ENCODE peak calls at places on chromosome 17, in ten cellular contexts. U is CD4-positive, alpha-beta T cell; C is activated T-cell treated with anti-CD3 and anti-CD28 coated beads for 1 hour; I is mucosa of descending colon; S is spleen; V is cardiac muscle cell; X is mesothelial cell of epicardium; R is stimulated activated naive CD8-positive, alpha-beta T cell treated with anti-CD3 and anti-CD28 coated beads, Interleukin-15, Interleukin-2, amounts not matched to agents 100 U/mL and 50 U/mL, for 24 hours; F is stimulated activated CD4-positive, alpha-beta T cell treated with anti-CD3 and anti-CD28 coated beads, Interleukin-1b, Interleukin-23, amount 100 ng/mL, for 1 hour; L is astrocyte of the spinal cord. G is an unnamed sample.

GRCh38 chr17:44191941-44192496 is 5.2 kb downstream of the TMUB2 start:
- DNase-seq in F (no peak), C (no peak), U (no peak), S (no peak), V (no peak), L (no peak), X (no peak), R (no peak), I (peak), G (no peak)

GRCh38 chr17:48571024-48571818 is 6.9 kb downstream of the HOXB4 start:
- DNase-seq in V (no peak), R (no peak), S (no peak), X (no peak), C (no peak), F (no peak), I (peak), L (no peak), U (no peak), G (no peak)

GRCh38 chr17:83195330-83196087 is 116.1 kb downstream of the METRNL start:
- DNase-seq in L (peak), F (no peak), X (no peak), R (no peak), U (no peak), V (peak), C (no peak), S (peak), I (no peak), G (no peak)

GRCh38 chr17:83196973-83197880 is 117.8 kb downstream of the METRNL start:
- DNase-seq in C (no peak), I (no peak), X (no peak), S (peak), L (peak), R (no peak), V (no peak), U (no peak), F (no peak), G (no peak)

GRCh38 chr17:61414141-61414935 is 14.7 kb downstream of the TBX2 start:
- DNase-seq in R (no peak), C (no peak), U (no peak), F (no peak), S (no peak), L (no peak), V (peak), I (peak), X (peak), G (no peak)

GRCh38 chr17:35578929-35579448 is 618 bp upstream of the PEX12 start:
- DNase-seq in L (peak), F (no peak), U (no peak), S (no peak), R (no peak), I (no peak), X (no peak), V (no peak), C (no peak), G (no peak)

GRCh38 chr17:46764709-46765401 is 53.6 kb downstream of the WNT3 start:
- DNase-seq in R (no peak), U (no peak), X (peak), F (no peak), S (no peak), I (no peak), V (peak), L (peak), C (no peak), G (no peak)

GRCh38 chr17:36593651-36594316 is 2.1 kb downstream of the DHRS11 start:
- DNase-seq in S (peak), I (no peak), L (no peak), U (no peak), C (no peak), V (no peak), R (no peak), X (peak), F (no peak), G (no peak)

GRCh38 chr17:83024205-83024971 is 55.0 kb upstream of the METRNL start:
- DNase-seq in I (no peak), X (no peak), S (no peak), F (no peak), U (no peak), V (no peak), R (peak), C (no peak), L (no peak), G (no peak)

GRCh38 chr17:17759164-17759563 is 77.6 kb downstream of the SREBF1 start:
- DNase-seq in X (no peak), F (no peak), R (no peak), C (no peak), V (no peak), L (no peak), U (no peak), I (no peak), S (no peak), G (no peak)

GRCh38 chr17:66040402-66040801 is 151.5 kb downstream of the CEP112 start:
- DNase-seq in L (no peak), U (no peak), V (no peak), F (no peak), X (no peak), S (no peak), I (no peak), R (no peak), C (no peak), G (no peak)

GRCh38 chr17:79775635-79776034 is 2.3 kb upstream of the CBX2 start:
- DNase-seq in F (no peak), X (no peak), L (no peak), R (no peak), V (no peak), C (no peak), S (no peak), U (no peak), I (no peak), G (no peak)

GRCh38 chr17:28346746-28347246 is 10.5 kb downstream of the POLDIP2 start:
- DNase-seq in V (no peak), S (no peak), I (no peak), U (no peak), X (no peak), F (no peak), R (no peak), L (no peak), C (no peak), G (no peak)

GRCh38 chr17:82658796-82659452 is 10.7 kb upstream of the WDR45B start:
- DNase-seq in C (no peak), I (peak), X (no peak), L (no peak), F (no peak), S (no peak), R (no peak), U (no peak), V (no peak), G (no peak)

GRCh38 chr17:66393038-66393437 is 90.6 kb downstream of the PRKCA start:
- DNase-seq in I (no peak), S (no peak), C (no peak), F (no peak), L (no peak), V (no peak), X (no peak), R (no peak), U (no peak), G (no peak)

GRCh38 chr17:78144146-78144719 is 2.0 kb upstream of the C17orf99 start:
- DNase-seq in S (peak), U (no peak), C (no peak), F (no peak), X (peak), V (peak), L (peak), I (peak), R (no peak), G (no peak)

GRCh38 chr17:43367588-43368242 is 31.1 kb upstream of the ARL4D start:
- DNase-seq in C (no peak), X (no peak), I (no peak), S (no peak), F (no peak), V (peak), U (no peak), R (no peak), L (peak), G (peak)

GRCh38 chr17:80132906-80133625 is 13.9 kb downstream of the EIF4A3 start:
- DNase-seq in C (no peak), I (no peak), L (no peak), F (no peak), V (no peak), X (no peak), R (no peak), U (no peak), S (no peak), G (no peak)

GRCh38 chr17:76078859-76079576 is at the start of gene ZACN:
- DNase-seq in V (no peak), F (no peak), I (no peak), C (no peak), X (no peak), S (no peak), R (no peak), L (no peak), U (no peak), G (no peak)

GRCh38 chr17:72477529-72477928 is 356.7 kb downstream of the SOX9 start:
- DNase-seq in R (no peak), S (peak), F (no peak), V (no peak), X (no peak), I (no peak), C (no peak), U (no peak), L (no peak), G (peak)

GRCh38 chr17:48192321-48192731 is 84.8 kb downstream of the SNX11 start:
- DNase-seq in L (no peak), V (no peak), I (no peak), U (no peak), R (no peak), X (no peak), S (no peak), C (no peak), F (no peak), G (no peak)

GRCh38 chr17:17860761-17861107 is 23.9 kb upstream of the SREBF1 start:
- DNase-seq in R (no peak), I (no peak), X (no peak), U (no peak), S (no peak), V (no peak), C (no peak), F (no peak), L (no peak), G (no peak)

GRCh38 chr17:38352245-38353083 is 820 bp downstream of the SOCS7 start:
- DNase-seq in V (peak), R (peak), I (peak), X (peak), C (peak), U (no peak), S (peak), L (peak), F (no peak), G (no peak)

GRCh38 chr17:51442112-51442865 is 181.9 kb downstream of the UTP18 start:
- DNase-seq in U (no peak), C (no peak), V (no peak), X (no peak), S (no peak), R (no peak), L (no peak), I (no peak), F (no peak), G (no peak)

GRCh38 chr17:31548709-31549108 is 157.2 kb downstream of the RAB11FIP4 start:
- DNase-seq in X (no peak), S (peak), C (no peak), R (peak), F (no peak), U (no peak), V (no peak), L (no peak), I (no peak), G (no peak)

GRCh38 chr17:62064029-62064790 is 868 bp downstream of the MED13 start:
- DNase-seq in I (no peak), V (peak), C (no peak), U (no peak), L (peak), F (no peak), S (no peak), R (no peak), X (no peak), G (no peak)

GRCh38 chr17:50684288-50684611 is 23.5 kb downstream of the ANKRD40 start:
- DNase-seq in U (no peak), S (no peak), F (no peak), C (no peak), V (no peak), I (no peak), L (no peak), R (no peak), X (no peak), G (no peak)

GRCh38 chr17:81147701-81148100 is 17.6 kb upstream of the PVALEF start:
- DNase-seq in X (no peak), R (no peak), S (no peak), F (no peak), C (no peak), I (no peak), L (no peak), V (no peak), U (no peak), G (no peak)

GRCh38 chr17:79363552-79364275 is 247.1 kb downstream of the RBFOX3 start:
- DNase-seq in C (no peak), V (no peak), F (no peak), L (no peak), I (no peak), S (no peak), R (no peak), X (no peak), U (no peak), G (no peak)

G was measured in NCI-H2107.